ENCODE peak calls at places on chromosomes 12 and 14, in seven cellular contexts. Z is fibroblast of pulmonary artery; J is CD8-positive, alpha-beta T cell; A is AG04450; W is tibial artery; T is GM12865; Y is endodermal cell. I is an unnamed sample.

GRCh38 chr12:126434412-126434811 is 1369.2 kb downstream of the AACS start:
- DNase-seq in Z (no peak), J (no peak), A (no peak), W (no peak), T (no peak), Y (no peak), I (no peak)

GRCh38 chr14:66568220-66568619 is 60.3 kb downstream of the GPHN start:
- DNase-seq in Z (peak), J (no peak), A (no peak), W (no peak), T (no peak), Y (no peak), I (no peak)

GRCh38 chr12:124727244-124727673 is 136.4 kb downstream of the SCARB1 start:
- DNase-seq in Z (peak), J (no peak), A (no peak), W (peak), T (peak), Y (no peak), I (peak)

GRCh38 chr12:50057000-50057841 is at the start of gene ASIC1:
- DNase-seq in Z (peak), J (peak), A (no peak), W (peak), T (peak), Y (peak), I (peak)

GRCh38 chr14:77761205-77761931 is 412 bp upstream of the SNW1 start:
- DNase-seq in Z (peak), J (no peak), A (no peak), W (peak), T (peak), Y (peak), I (peak)

GRCh38 chr14:77212933-77213656 is 31.5 kb downstream of the TMEM63C start:
- DNase-seq in Z (peak), J (no peak), A (no peak), W (no peak), T (peak), Y (peak), I (peak)

GRCh38 chr14:84323963-84324362 is 1206.0 kb upstream of the FLRT2 start:
- DNase-seq in Z (peak), J (no peak), A (no peak), W (no peak), T (no peak), Y (no peak), I (no peak)

GRCh38 chr14:74712499-74713394 is at the start of the genes AREL1 and FCF1:
- DNase-seq in Z (peak), J (peak), A (peak), W (peak), T (peak), Y (peak), I (peak)

GRCh38 chr12:22459872-22460490 is 84.4 kb downstream of the C2CD5 start:
- DNase-seq in Z (peak), J (no peak), A (no peak), W (no peak), T (peak), Y (no peak), I (peak)

GRCh38 chr12:15688838-15689237 is 100.3 kb downstream of the EPS8 start:
- DNase-seq in Z (peak), J (no peak), A (no peak), W (no peak), T (no peak), Y (peak), I (no peak)

GRCh38 chr14:56237398-56237797 is 119.2 kb downstream of the PELI2 start:
- DNase-seq in Z (no peak), J (no peak), A (no peak), W (no peak), T (no peak), Y (no peak), I (no peak)

GRCh38 chr14:92552066-92552465 is 38.5 kb downstream of the RIN3 start:
- DNase-seq in Z (no peak), J (no peak), A (no peak), W (no peak), T (no peak), Y (no peak), I (no peak)

GRCh38 chr12:58011676-58012075 is 70.3 kb downstream of the ATP23 start:
- DNase-seq in Z (no peak), J (no peak), A (no peak), W (no peak), T (no peak), Y (no peak), I (no peak)

GRCh38 chr12:114687269-114687605 is 3.3 kb upstream of the TBX3 start:
- DNase-seq in Z (no peak), J (no peak), A (no peak), W (no peak), T (no peak), Y (no peak), I (no peak)

GRCh38 chr12:113939867-113940266 is 26.3 kb downstream of the RBM19 start:
- DNase-seq in Z (no peak), J (no peak), A (no peak), W (no peak), T (no peak), Y (no peak), I (no peak)

GRCh38 chr12:100672075-100672592 is 98.7 kb downstream of the GAS2L3 start:
- DNase-seq in Z (no peak), J (no peak), A (no peak), W (no peak), T (peak), Y (peak), I (no peak)

GRCh38 chr14:94115068-94115591 is 4.6 kb downstream of the IFI27 start:
- DNase-seq in Z (no peak), J (no peak), A (no peak), W (peak), T (no peak), Y (peak), I (no peak)

GRCh38 chr14:51382506-51382905 is 142.5 kb downstream of the TMX1 start:
- DNase-seq in Z (no peak), J (no peak), A (no peak), W (no peak), T (no peak), Y (no peak), I (no peak)

GRCh38 chr14:57287745-57288144 is 19.0 kb downstream of the AP5M1 start:
- DNase-seq in Z (no peak), J (no peak), A (no peak), W (no peak), T (no peak), Y (no peak), I (no peak)

GRCh38 chr14:102557434-102558226 is 34.8 kb upstream of the RCOR1 start:
- DNase-seq in Z (no peak), J (no peak), A (no peak), W (no peak), T (no peak), Y (no peak), I (no peak)

GRCh38 chr14:68633131-68633991 is 159.5 kb downstream of the ZFP36L1 start:
- DNase-seq in Z (peak), J (no peak), A (no peak), W (no peak), T (no peak), Y (peak), I (no peak)

GRCh38 chr14:96130854-96131253 is 73.8 kb upstream of the BDKRB2 start:
- DNase-seq in Z (peak), J (no peak), A (no peak), W (no peak), T (no peak), Y (no peak), I (peak)

GRCh38 chr14:94388027-94388895 is at the start of gene SERPINA1:
- DNase-seq in Z (no peak), J (no peak), A (no peak), W (no peak), T (no peak), Y (peak), I (no peak)

GRCh38 chr12:1993341-1993740 is 10.9 kb downstream of the DCP1B start:
- DNase-seq in Z (peak), J (no peak), A (peak), W (no peak), T (no peak), Y (no peak), I (peak)

GRCh38 chr12:107135177-107135576 is 41.8 kb upstream of the CRY1 start:
- DNase-seq in Z (no peak), J (no peak), A (no peak), W (no peak), T (no peak), Y (peak), I (no peak)

GRCh38 chr12:18382486-18382885 is 121.2 kb downstream of the PIK3C2G start:
- DNase-seq in Z (peak), J (no peak), A (peak), W (no peak), T (no peak), Y (no peak), I (peak)

GRCh38 chr14:24392327-24393098 is 6.3 kb upstream of the NYNRIN start:
- DNase-seq in Z (peak), J (no peak), A (no peak), W (no peak), T (no peak), Y (no peak), I (peak)
- TF ChIP-seq CTCF in Z (peak), J (no peak), A (peak), W (no peak), T (no peak), Y (peak), I (no peak)

GRCh38 chr14:89955418-89956293 is at the start of gene TDP1:
- DNase-seq in Z (peak), J (peak), A (peak), W (peak), T (peak), Y (peak), I (peak)

GRCh38 chr14:89955022-89955414 is 488 bp upstream of the EFCAB11 start:
- DNase-seq in Z (no peak), J (no peak), A (no peak), W (no peak), T (no peak), Y (peak), I (no peak)

GRCh38 chr14:89952581-89952980 is 1.9 kb downstream of the EFCAB11 start:
- DNase-seq in Z (no peak), J (no peak), A (no peak), W (no peak), T (no peak), Y (no peak), I (no peak)

GRCh38 chr14:89953602-89954001 is 928 bp downstream of the EFCAB11 start:
- DNase-seq in Z (no peak), J (no peak), A (no peak), W (no peak), T (no peak), Y (no peak), I (no peak)

GRCh38 chr14:89954045-89955021 is at the start of gene EFCAB11:
- DNase-seq in Z (peak), J (peak), A (peak), W (peak), T (peak), Y (peak), I (peak)
- TF ChIP-seq CTCF in Z (peak), J (no peak), A (peak), W (no peak), T (peak), Y (peak), I (peak)

DNA sequence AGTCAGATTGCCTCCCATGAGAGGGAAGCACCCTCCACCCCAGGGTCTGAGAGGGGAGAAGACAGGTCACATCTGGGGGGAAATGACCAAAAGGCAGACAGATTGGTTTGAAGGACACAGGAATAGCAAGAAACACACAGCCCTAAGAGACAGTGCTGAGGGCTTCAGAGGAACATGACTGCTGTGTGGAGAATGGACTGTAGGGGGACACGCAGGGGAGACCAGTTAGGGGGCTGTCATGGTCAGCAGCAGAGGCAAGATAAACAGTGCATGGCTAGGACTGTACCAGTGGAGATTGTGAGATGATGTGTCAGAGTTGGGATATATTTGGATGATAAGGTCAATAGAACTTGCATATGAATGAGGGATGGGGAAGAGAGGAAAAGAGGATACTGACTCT is 19.7 kb downstream of the SMUG1 start:
- DNase-seq in Z (no peak), J (no peak), A (no peak), W (no peak), T (no peak), Y (no peak), I (no peak)
- TF ChIP-seq CTCF in Z (no peak), J (no peak), A (peak), W (no peak), T (peak), Y (peak), I (peak)

GRCh38 chr14:63130531-63130930 is 73.7 kb upstream of the RHOJ start:
- DNase-seq in Z (no peak), J (no peak), A (no peak), W (no peak), T (no peak), Y (no peak), I (no peak)

DNA sequence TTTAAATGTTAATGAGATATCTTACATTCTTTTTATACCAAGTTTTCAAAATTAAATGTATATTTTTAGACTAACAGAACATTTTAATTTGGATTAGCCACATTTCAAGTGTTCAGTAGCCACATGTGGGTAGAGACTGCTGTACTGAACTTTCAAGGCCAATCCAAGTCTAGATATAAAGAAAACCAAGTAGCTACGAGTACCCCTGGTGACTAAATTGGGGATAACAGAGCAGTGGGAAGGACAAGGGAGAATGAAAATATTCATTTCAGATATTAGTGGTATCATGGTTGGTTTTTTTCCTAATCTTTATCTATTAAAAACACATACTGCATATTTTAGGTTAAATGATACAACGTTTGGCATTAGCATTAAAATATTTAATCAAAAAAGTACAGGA is 69.4 kb upstream of the RHOJ start:
- DNase-seq in Z (peak), J (no peak), A (no peak), W (no peak), T (no peak), Y (no peak), I (no peak)
- TF ChIP-seq CTCF in Z (peak), J (no peak), A (peak), W (no peak), T (no peak), Y (peak), I (no peak)

GRCh38 chr12:92762773-92763172 is 60.0 kb downstream of the PLEKHG7 start:
- DNase-seq in Z (no peak), J (no peak), A (no peak), W (no peak), T (no peak), Y (no peak), I (no peak)
- TF ChIP-seq CTCF in Z (no peak), J (no peak), A (no peak), W (no peak), T (no peak), Y (no peak), I (no peak)

GRCh38 chr12:110105961-110106540 is 18.1 kb upstream of the IFT81 start:
- DNase-seq in Z (no peak), J (no peak), A (no peak), W (no peak), T (no peak), Y (no peak), I (no peak)

GRCh38 chr12:110104188-110104969 is 19.8 kb upstream of the IFT81 start:
- DNase-seq in Z (peak), J (no peak), A (no peak), W (no peak), T (no peak), Y (peak), I (no peak)

GRCh38 chr12:110100315-110100970 is 23.7 kb upstream of the IFT81 start:
- DNase-seq in Z (peak), J (peak), A (peak), W (peak), T (peak), Y (peak), I (peak)

GRCh38 chr12:110105159-110105558 is 19.0 kb upstream of the IFT81 start:
- DNase-seq in Z (no peak), J (no peak), A (no peak), W (no peak), T (no peak), Y (no peak), I (no peak)

DNA sequence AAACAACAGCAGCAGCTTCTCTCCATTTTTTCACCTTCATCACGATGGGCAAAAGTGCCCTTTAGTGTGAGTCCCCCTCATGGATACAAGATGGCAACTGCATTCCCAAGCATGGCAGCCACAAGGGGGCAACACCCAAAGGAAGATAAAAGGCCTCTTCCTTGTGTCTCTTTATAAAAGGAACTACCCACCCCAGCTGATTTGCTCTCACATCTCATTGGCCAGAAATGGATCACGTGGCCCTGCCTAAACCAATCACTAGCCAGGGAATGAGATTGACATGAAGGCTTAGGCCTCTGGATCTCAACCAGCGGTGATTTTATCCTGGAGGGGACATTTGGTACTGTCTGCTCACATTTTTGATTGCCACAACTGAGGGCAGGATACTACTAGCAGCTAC is 21.9 kb upstream of the IFT81 start:
- DNase-seq in Z (peak), J (no peak), A (no peak), W (peak), T (peak), Y (peak), I (peak)
- TF ChIP-seq CTCF in Z (peak), J (no peak), A (peak), W (peak), T (peak), Y (peak), I (peak)

GRCh38 chr14:29264865-29265264 is 498.3 kb downstream of the FOXG1 start:
- DNase-seq in Z (no peak), J (no peak), A (no peak), W (no peak), T (no peak), Y (no peak), I (no peak)
- TF ChIP-seq CTCF in Z (no peak), J (no peak), A (no peak), W (no peak), T (no peak), Y (no peak), I (no peak)

I was measured in HFFc6.